ENCODE peak calls at places on chromosomes 7 and 10, in six cellular contexts. One of them, this sample, is unnamed.

GRCh38 chr10:54402576-54402975 is 398.5 kb downstream of the PCDH15 start:
- DNase-seq in K562: no peak
- DNase-seq in GM12891: no peak
- DNase-seq in HepG2: peak
- DNase-seq in H1: no peak
- DNase-seq in GM12878: no peak
- DNase-seq in this sample: no peak

GRCh38 chr7:43385856-43386255 is 197.1 kb upstream of the STK17A start:
- DNase-seq in K562: no peak
- DNase-seq in GM12891: no peak
- DNase-seq in HepG2: no peak
- DNase-seq in H1: no peak
- DNase-seq in GM12878: no peak
- DNase-seq in this sample: no peak

GRCh38 chr10:27258838-27259532 is 18.4 kb upstream of the ACBD5 start:
- DNase-seq in K562: no peak
- DNase-seq in GM12891: no peak
- DNase-seq in HepG2: no peak
- DNase-seq in H1: peak
- DNase-seq in GM12878: no peak
- DNase-seq in this sample: no peak

GRCh38 chr7:105457619-105458018 is 64.5 kb downstream of the PUS7 start:
- DNase-seq in K562: peak
- DNase-seq in GM12891: no peak
- DNase-seq in HepG2: no peak
- DNase-seq in H1: no peak
- DNase-seq in GM12878: no peak
- DNase-seq in this sample: no peak

GRCh38 chr10:70970830-70971229 is 82.5 kb upstream of the PCBD1 start:
- DNase-seq in K562: no peak
- DNase-seq in GM12891: no peak
- DNase-seq in HepG2: no peak
- DNase-seq in H1: no peak
- DNase-seq in GM12878: no peak
- DNase-seq in this sample: no peak

GRCh38 chr7:154953006-154953684 is 49.8 kb downstream of the PAXIP1 start:
- DNase-seq in K562: peak
- DNase-seq in GM12891: no peak
- DNase-seq in HepG2: peak
- DNase-seq in H1: peak
- DNase-seq in GM12878: no peak
- DNase-seq in this sample: peak

GRCh38 chr7:120280743-120281142 is 7.8 kb downstream of the KCND2 start:
- DNase-seq in K562: no peak
- DNase-seq in GM12891: no peak
- DNase-seq in HepG2: no peak
- DNase-seq in H1: no peak
- DNase-seq in GM12878: no peak
- DNase-seq in this sample: no peak

GRCh38 chr7:54985405-54986360 is 33.1 kb upstream of the EGFR start:
- DNase-seq in K562: no peak
- DNase-seq in GM12891: no peak
- DNase-seq in HepG2: peak
- DNase-seq in H1: no peak
- DNase-seq in GM12878: no peak
- DNase-seq in this sample: no peak

GRCh38 chr10:86962136-86962980 is 4.0 kb downstream of the SNCG start:
- DNase-seq in K562: no peak
- DNase-seq in GM12891: no peak
- DNase-seq in HepG2: no peak
- DNase-seq in H1: no peak
- DNase-seq in GM12878: no peak
- DNase-seq in this sample: no peak

GRCh38 chr10:86960863-86961434 is 2.5 kb downstream of the SNCG start:
- DNase-seq in K562: no peak
- DNase-seq in GM12891: no peak
- DNase-seq in HepG2: no peak
- DNase-seq in H1: no peak
- DNase-seq in GM12878: no peak
- DNase-seq in this sample: no peak

GRCh38 chr10:86960003-86960862 is 1.8 kb downstream of the SNCG start:
- DNase-seq in K562: peak
- DNase-seq in GM12891: peak
- DNase-seq in HepG2: peak
- DNase-seq in H1: peak
- DNase-seq in GM12878: peak
- DNase-seq in this sample: peak

GRCh38 chr10:86962981-86963310 is 4.5 kb downstream of the SNCG start:
- DNase-seq in K562: no peak
- DNase-seq in GM12891: no peak
- DNase-seq in HepG2: no peak
- DNase-seq in H1: no peak
- DNase-seq in GM12878: no peak
- DNase-seq in this sample: no peak

DNA sequence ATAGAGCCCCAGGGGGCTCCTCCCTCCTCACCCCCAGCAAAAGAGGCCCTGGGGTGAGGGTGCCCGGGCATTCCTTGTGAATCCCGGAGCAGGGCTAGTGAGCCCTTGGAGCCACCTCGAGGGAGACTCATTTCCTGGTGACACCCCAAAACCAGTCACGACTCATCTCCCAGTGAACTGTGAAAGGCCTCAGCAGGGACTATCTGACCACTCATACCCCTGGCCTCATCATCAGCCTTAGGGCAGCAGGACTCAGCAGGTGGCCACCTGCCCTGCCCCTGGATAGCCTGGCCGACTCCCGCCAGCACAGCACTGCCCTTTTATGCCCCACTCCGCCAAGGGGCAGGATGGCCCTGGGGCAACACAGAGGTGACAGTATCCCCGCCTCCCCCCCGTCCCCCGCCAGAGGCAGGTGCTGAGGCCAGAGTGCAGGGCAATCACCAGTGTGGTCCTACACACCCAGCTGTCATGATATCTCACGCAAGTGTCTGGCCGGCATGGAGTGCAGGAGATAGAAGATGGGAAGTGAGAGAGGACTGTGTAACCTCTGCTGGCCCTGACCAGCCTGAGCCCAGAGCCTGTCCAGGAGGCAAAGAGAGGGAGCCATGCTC is 3.2 kb downstream of the SNCG start:
- DNase-seq in K562: no peak
- DNase-seq in GM12891: no peak
- DNase-seq in HepG2: no peak
- DNase-seq in H1: no peak
- DNase-seq in GM12878: no peak
- DNase-seq in this sample: no peak
- TF ChIP-seq TAF1 in K562: no peak
- TF ChIP-seq TAF1 in GM12891: no peak
- TF ChIP-seq TAF1 in HepG2: no peak
- TF ChIP-seq TAF1 in H1: no peak
- TF ChIP-seq TAF1 in GM12878: no peak
- TF ChIP-seq TAF1 in this sample: no peak

DNA sequence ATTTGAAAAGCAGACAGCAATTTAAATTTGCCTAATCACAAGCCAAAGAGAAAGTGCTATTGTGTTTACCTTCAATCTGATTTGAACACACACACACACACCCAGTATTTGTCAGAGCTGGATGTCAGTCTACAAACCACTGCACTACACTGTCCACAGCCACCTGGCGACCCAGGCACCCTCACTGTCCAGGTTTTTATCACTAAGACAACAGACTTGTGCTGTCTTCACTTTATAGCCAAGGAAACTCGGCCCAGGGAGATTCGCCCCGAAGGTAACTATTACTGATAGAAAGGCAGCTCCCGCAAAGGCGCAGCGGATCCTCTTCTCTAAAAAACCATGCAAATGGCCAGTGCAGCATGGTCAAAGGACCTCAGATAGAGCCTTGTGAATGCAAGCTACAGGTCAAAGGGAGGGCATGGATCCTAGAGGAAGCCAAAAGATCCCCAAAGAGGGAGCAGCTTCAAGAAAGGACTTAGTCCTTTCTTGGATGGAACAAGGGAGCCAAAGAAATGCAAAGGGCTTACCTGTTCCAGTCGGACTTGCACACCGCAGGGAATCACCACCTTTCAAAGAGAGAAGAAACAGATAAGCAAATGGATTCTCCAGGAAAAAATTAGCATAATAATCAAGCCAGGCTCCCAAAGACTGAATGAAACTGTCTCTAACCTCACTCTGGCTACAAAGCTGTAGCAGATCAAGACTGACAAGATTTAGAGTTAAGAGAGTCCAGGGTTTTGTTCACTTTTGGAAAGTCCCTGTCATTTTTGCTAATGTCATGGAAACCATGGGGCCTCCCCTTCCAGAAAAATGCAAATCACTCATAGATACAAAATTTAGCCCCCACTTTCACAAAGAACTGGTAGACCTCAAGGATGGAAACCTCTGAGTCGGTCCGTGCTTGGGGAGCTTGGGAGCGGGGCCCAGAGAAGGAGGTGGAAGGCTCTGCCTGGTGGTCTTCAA is 101.1 kb downstream of the TNS3 start:
- DNase-seq in K562: no peak
- DNase-seq in GM12891: no peak
- DNase-seq in HepG2: no peak
- DNase-seq in H1: no peak
- DNase-seq in GM12878: peak
- DNase-seq in this sample: no peak
- TF ChIP-seq POLR2A in K562: no peak
- TF ChIP-seq POLR2A in GM12891: no peak
- TF ChIP-seq POLR2A in HepG2: no peak
- TF ChIP-seq POLR2A in H1: no peak
- TF ChIP-seq POLR2A in GM12878: no peak
- TF ChIP-seq POLR2A in this sample: no peak

GRCh38 chr10:77431209-77431611 is 206.4 kb downstream of the KCNMA1 start:
- DNase-seq in K562: no peak
- DNase-seq in GM12891: no peak
- DNase-seq in HepG2: peak
- DNase-seq in H1: no peak
- DNase-seq in GM12878: no peak
- DNase-seq in this sample: no peak
- TF ChIP-seq POLR2AphosphoS5 in K562: no peak
- TF ChIP-seq POLR2AphosphoS5 in GM12891: no peak
- TF ChIP-seq POLR2AphosphoS5 in HepG2: no peak
- TF ChIP-seq POLR2AphosphoS5 in H1: no peak
- TF ChIP-seq POLR2AphosphoS5 in GM12878: no peak
- TF ChIP-seq POLR2AphosphoS5 in this sample: no peak

GRCh38 chr7:21771261-21771660 is 174.4 kb downstream of the CDCA7L start:
- DNase-seq in K562: no peak
- DNase-seq in GM12891: no peak
- DNase-seq in HepG2: no peak
- DNase-seq in H1: no peak
- DNase-seq in GM12878: no peak
- DNase-seq in this sample: no peak

GRCh38 chr7:21766218-21766617 is 179.5 kb downstream of the CDCA7L start:
- DNase-seq in K562: no peak
- DNase-seq in GM12891: no peak
- DNase-seq in HepG2: no peak
- DNase-seq in H1: no peak
- DNase-seq in GM12878: no peak
- DNase-seq in this sample: no peak

GRCh38 chr7:21763818-21764217 is 181.9 kb downstream of the CDCA7L start:
- DNase-seq in K562: no peak
- DNase-seq in GM12891: no peak
- DNase-seq in HepG2: no peak
- DNase-seq in H1: no peak
- DNase-seq in GM12878: no peak
- DNase-seq in this sample: no peak

GRCh38 chr7:21768279-21768678 is 177.4 kb downstream of the CDCA7L start:
- DNase-seq in K562: no peak
- DNase-seq in GM12891: no peak
- DNase-seq in HepG2: no peak
- DNase-seq in H1: no peak
- DNase-seq in GM12878: no peak
- DNase-seq in this sample: no peak

DNA sequence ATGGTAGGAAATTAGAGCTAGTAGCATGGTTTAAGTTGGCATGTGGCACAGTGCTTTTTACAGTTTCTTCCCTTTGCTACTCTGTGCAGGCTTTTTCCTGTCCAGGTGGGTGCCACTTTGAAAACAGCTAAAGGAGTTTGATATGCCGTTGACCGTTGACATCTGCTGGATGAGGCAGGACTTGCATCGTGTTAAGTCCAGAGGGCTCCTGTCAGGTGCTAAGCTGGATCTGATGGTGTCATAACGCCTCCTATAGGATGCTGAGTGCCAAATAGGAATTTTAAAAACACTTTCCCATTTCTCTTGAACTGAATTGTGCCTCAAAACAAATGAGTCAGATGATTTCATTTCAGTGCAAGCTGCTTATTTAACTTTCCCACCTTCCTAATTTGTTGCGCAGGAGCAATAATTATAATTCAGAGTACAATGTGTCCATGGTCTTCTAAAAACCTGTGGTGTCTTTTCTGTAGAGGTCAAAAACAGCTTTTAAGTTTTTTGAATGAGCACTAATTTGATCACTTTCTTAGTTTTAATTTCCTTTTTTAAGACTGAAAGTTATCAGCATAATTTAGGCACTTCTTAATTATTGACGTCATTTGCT is 178.3 kb downstream of the CDCA7L start:
- DNase-seq in K562: peak
- DNase-seq in GM12891: peak
- DNase-seq in HepG2: peak
- DNase-seq in H1: no peak
- DNase-seq in GM12878: peak
- DNase-seq in this sample: no peak
- TF ChIP-seq TAF1 in K562: no peak
- TF ChIP-seq TAF1 in GM12891: no peak
- TF ChIP-seq TAF1 in HepG2: no peak
- TF ChIP-seq TAF1 in H1: no peak
- TF ChIP-seq TAF1 in GM12878: no peak
- TF ChIP-seq TAF1 in this sample: no peak

This sample was measured in GM12892.